ENCODE peak calls at places on chromosomes 12 and 14, in ten cellular contexts. R is IMR-90; M is CD4-positive, CD25-positive, alpha-beta regulatory T cell; G is sigmoid colon; J is A673; U is psoas muscle; I is stomach; N is AG04450; Z is uterus; P is transverse colon. T is an unnamed sample.

GRCh38 chr12:91316825-91317224 is 134.2 kb upstream of the DCN start:
- DNase-seq in R (peak; percentile 69), P (no peak), N (peak; percentile 38), J (no peak), G (no peak), Z (no peak), M (no peak), U (no peak), I (no peak), T (no peak)

GRCh38 chr14:55373784-55374725 is 37.6 kb downstream of the ATG14 start:
- DNase-seq in U (no peak), M (peak; percentile 27), J (no peak), Z (no peak), N (no peak), P (no peak), G (no peak), R (peak; percentile 77), I (no peak), T (no peak)

GRCh38 chr14:72665259-72665658 is 228.6 kb downstream of the DPF3 start:
- DNase-seq in P (no peak), Z (no peak), M (no peak), U (no peak), J (no peak), R (peak; percentile 100), G (no peak), N (peak; percentile 96), I (no peak), T (no peak)

GRCh38 chr14:32497233-32497632 is 168.1 kb downstream of the AKAP6 start:
- DNase-seq in Z (no peak), M (no peak), R (no peak), I (no peak), N (no peak), U (no peak), G (no peak), J (no peak), P (no peak), T (no peak)

GRCh38 chr12:28232212-28232928 is 42.1 kb downstream of the CCDC91 start:
- DNase-seq in Z (no peak), J (no peak), U (no peak), G (no peak), N (no peak), M (no peak), P (no peak), I (no peak), R (no peak), T (no peak)

GRCh38 chr12:53676715-53677611 is 1.1 kb upstream of the ATP5MC2 start:
- DNase-seq in Z (peak; percentile 68), R (peak; percentile 32), G (peak; percentile 78), N (no peak), U (peak; percentile 65), I (peak; percentile 28), J (peak; percentile 76), M (no peak), P (peak; percentile 41), T (no peak)

GRCh38 chr14:87149583-87150354 is 843.2 kb downstream of the GALC start:
- DNase-seq in Z (no peak), G (no peak), I (no peak), J (peak; percentile 85), N (peak; percentile 63), P (no peak), M (no peak), R (peak; percentile 77), U (no peak), T (no peak)

GRCh38 chr14:71594828-71595227 is 337.4 kb upstream of the RGS6 start:
- DNase-seq in U (no peak), G (no peak), P (no peak), Z (no peak), M (no peak), J (no peak), R (peak; percentile 32), N (no peak), I (no peak), T (no peak)

GRCh38 chr12:81245458-81245857 is 167.6 kb downstream of the ACSS3 start:
- DNase-seq in M (no peak), I (no peak), N (no peak), Z (peak; percentile 76), J (no peak), R (no peak), G (no peak), U (no peak), P (no peak), T (no peak)

GRCh38 chr12:42589465-42590323 is at the start of gene PRICKLE1:
- DNase-seq in Z (peak; percentile 30), G (peak; percentile 67), R (peak; percentile 60), M (no peak), P (peak; percentile 20), U (peak; percentile 59), J (peak; percentile 67), N (no peak), I (peak; percentile 47), T (no peak)

GRCh38 chr14:68958553-68958952 is 20.5 kb downstream of the ACTN1 start:
- DNase-seq in G (no peak), M (no peak), N (no peak), P (no peak), J (no peak), Z (no peak), U (no peak), I (no peak), R (peak; percentile 38), T (no peak)

GRCh38 chr14:70888681-70889175 is 18.5 kb upstream of the PCNX1 start:
- DNase-seq in N (no peak), U (no peak), Z (no peak), J (peak; percentile 74), G (no peak), R (peak; percentile 70), P (no peak), I (no peak), M (no peak), T (no peak)

GRCh38 chr14:103164786-103165185 is 41.5 kb downstream of the TNFAIP2 start:
- DNase-seq in N (no peak), Z (no peak), R (no peak), J (no peak), G (no peak), P (no peak), I (no peak), U (no peak), M (no peak), T (no peak)

GRCh38 chr14:103519043-103519836 is 3.4 kb downstream of the CKB start:
- DNase-seq in G (peak; percentile 76), R (no peak), N (no peak), J (no peak), I (peak; percentile 43), Z (peak; percentile 40), P (no peak), U (no peak), M (no peak), T (peak; percentile 75)

GRCh38 chr14:64186231-64187129 is 107.7 kb downstream of the ESR2 start:
- DNase-seq in J (peak; percentile 14), G (no peak), Z (no peak), N (no peak), R (no peak), I (peak; percentile 70), P (no peak), M (no peak), U (no peak), T (no peak)

GRCh38 chr14:52146504-52146903 is 77.6 kb upstream of the NID2 start:
- DNase-seq in M (no peak), Z (no peak), U (no peak), N (no peak), G (no peak), P (no peak), R (no peak), J (no peak), I (no peak), T (no peak)

GRCh38 chr14:67187826-67188225 is 1.4 kb upstream of the GARIN2 start:
- DNase-seq in Z (no peak), P (no peak), I (peak; percentile 69), G (no peak), R (peak; percentile 86), N (peak; percentile 45), M (no peak), J (no peak), U (no peak), T (peak; percentile 89)

GRCh38 chr12:105331805-105332251 is 1.3 kb downstream of the C12orf75 start:
- DNase-seq in M (no peak), R (no peak), G (no peak), Z (no peak), U (no peak), P (peak; percentile 41), I (peak; percentile 30), N (no peak), J (no peak), T (no peak)
- H3K27ac ChIP-seq in M (peak overlapping the region; percentile 79), R (peak overlapping the region; percentile 91), G (no peak overlapping the region), Z (no peak overlapping the region), U (peak overlapping the region; percentile 4), P (no peak overlapping the region), I (peak overlapping the region; percentile 72), N (peak overlapping the region; percentile 66), J (no peak overlapping the region), T (peak overlapping the region; percentile 70)

DNA sequence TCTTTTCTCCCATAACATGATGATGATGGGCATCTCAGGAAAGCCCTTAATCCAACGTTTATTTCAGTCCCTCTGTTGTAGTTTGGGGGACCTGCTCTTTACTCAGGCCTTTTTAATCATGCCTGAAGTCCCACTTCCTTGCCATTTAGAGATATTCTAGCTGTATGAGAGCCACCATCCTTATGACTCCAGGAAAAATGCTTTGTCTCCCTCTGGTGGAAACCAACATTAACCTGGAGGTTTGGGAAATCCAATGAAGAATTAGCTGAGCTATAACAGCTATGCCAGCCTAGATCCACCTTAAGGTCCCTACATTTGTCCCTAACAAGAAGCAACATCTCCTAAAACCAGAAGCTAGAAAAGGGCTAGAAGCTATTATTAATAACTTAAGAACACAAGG is 1399.1 kb downstream of the LRFN5 start:
- DNase-seq in U (no peak), R (peak; percentile 23), M (no peak), Z (no peak), P (no peak), J (peak; percentile 27), G (no peak), N (no peak), I (no peak), T (no peak)
- H3K9me3 ChIP-seq in U (peaks cover 43% of the 10 kb centered on the region), R (peaks cover 19% of the 10 kb centered on the region), M (no peaks in the 10 kb centered on the region), Z (no peaks in the 10 kb centered on the region), P (peaks cover 22% of the 10 kb centered on the region), J (peaks cover 41% of the 10 kb centered on the region), G (peaks cover 15% of the 10 kb centered on the region), N (peaks cover 23% of the 10 kb centered on the region), I (peaks cover 84% of the 10 kb centered on the region), T (peaks cover 4% of the 10 kb centered on the region)

GRCh38 chr14:21414137-21414631 is 30.4 kb upstream of the SUPT16H start:
- DNase-seq in G (no peak), P (no peak), R (no peak), J (no peak), U (no peak), M (no peak), N (no peak), I (no peak), Z (no peak), T (no peak)

GRCh38 chr14:21415329-21415728 is 31.5 kb upstream of the SUPT16H start:
- DNase-seq in M (no peak), P (no peak), I (no peak), J (no peak), R (no peak), Z (no peak), N (no peak), U (no peak), G (no peak), T (no peak)

GRCh38 chr14:21419528-21419927 is 35.7 kb upstream of the SUPT16H start:
- DNase-seq in U (no peak), Z (no peak), P (no peak), N (no peak), M (no peak), I (no peak), G (no peak), R (no peak), J (no peak), T (no peak)
- H3K27ac ChIP-seq in U (no peak overlapping the region), Z (no peak overlapping the region), P (no peak overlapping the region), N (no peak overlapping the region), M (no peak overlapping the region), I (no peak overlapping the region), G (no peak overlapping the region), R (no peak overlapping the region), J (no peak overlapping the region), T (no peak overlapping the region)

GRCh38 chr14:45790293-45790692 is 537.3 kb upstream of the MIS18BP1 start:
- DNase-seq in R (no peak), I (no peak), J (no peak), G (no peak), N (no peak), P (no peak), M (no peak), Z (no peak), U (no peak), T (no peak)
- H3K9me3 ChIP-seq in R (peaks cover 10% of the 10 kb centered on the region), I (peaks cover 41% of the 10 kb centered on the region), J (peaks cover 22% of the 10 kb centered on the region), G (peaks cover 5% of the 10 kb centered on the region), N (peaks cover 9% of the 10 kb centered on the region), P (peaks cover 20% of the 10 kb centered on the region), M (peaks cover 8% of the 10 kb centered on the region), Z (no peaks in the 10 kb centered on the region), U (peaks cover 5% of the 10 kb centered on the region), T (peaks cover 4% of the 10 kb centered on the region)

T was measured in RWPE2.